ENCODE peak calls at places on chromosomes 2 and 18, in eight cellular contexts. K is SK-N-SH, L is upper lobe of left lung, U is suprapubic skin, P is GM23338, G is sigmoid colon, Z is breast epithelium, H is K562. N is an unnamed sample.
A peak's percentile ranks its signal among the peaks of the same experiment; 100 is the strongest.

GRCh38 chr2:62505109-62505508 is 886 bp downstream of the TMEM17 start:
- DNase-seq in G (no peak), U (no peak), K (no peak), H (peak; percentile 21), L (no peak), P (no peak), Z (no peak), N (no peak)

GRCh38 chr2:239774933-239775622 is 250.1 kb downstream of the NDUFA10 start:
- DNase-seq in K (no peak), Z (no peak), P (no peak), U (no peak), L (peak; percentile 14), H (no peak), G (peak; percentile 40), N (peak; percentile 17)

GRCh38 chr2:30514134-30514860 is 67.3 kb downstream of the LCLAT1 start:
- DNase-seq in P (peak; percentile 10), Z (no peak), L (no peak), U (no peak), H (no peak), K (peak; percentile 62), G (no peak), N (no peak)

GRCh38 chr18:47204908-47205522 is 28.9 kb upstream of the IER3IP1 start:
- DNase-seq in H (peak; percentile 23), P (peak; percentile 85), K (peak; percentile 33), L (peak; percentile 22), G (no peak), Z (no peak), U (no peak), N (peak; percentile 45)

GRCh38 chr2:109028280-109028679 is 39.3 kb upstream of the EDAR start:
- DNase-seq in U (no peak), H (no peak), L (no peak), G (no peak), Z (no peak), P (no peak), K (no peak), N (no peak)

GRCh38 chr2:202449344-202449743 is 73.2 kb downstream of the BMPR2 start:
- DNase-seq in H (no peak), P (no peak), U (no peak), K (no peak), Z (no peak), L (no peak), G (no peak), N (no peak)

GRCh38 chr2:70566464-70566863 is 12.8 kb upstream of the TGFA start:
- DNase-seq in G (no peak), P (no peak), Z (no peak), H (no peak), U (no peak), K (no peak), L (no peak), N (no peak)

GRCh38 chr2:172430671-172431070 is 3.3 kb downstream of the ITGA6 start:
- DNase-seq in U (no peak), K (no peak), L (no peak), H (peak; percentile 19), G (no peak), P (no peak), Z (no peak), N (no peak)

GRCh38 chr2:3192281-3192818 is 185.3 kb downstream of the EIPR1 start:
- DNase-seq in P (no peak), H (no peak), K (no peak), G (no peak), U (no peak), Z (no peak), L (no peak), N (no peak)

GRCh38 chr2:118321436-118322100 is 233.3 kb downstream of the INSIG2 start:
- DNase-seq in K (no peak), U (no peak), H (no peak), Z (no peak), G (no peak), L (no peak), P (peak; percentile 71), N (no peak)

GRCh38 chr2:199148076-199148845 is 309.5 kb downstream of the SATB2 start:
- DNase-seq in G (no peak), K (no peak), P (no peak), U (no peak), L (no peak), Z (no peak), H (no peak), N (no peak)

GRCh38 chr2:156512451-156512850 is 76.3 kb downstream of the GPD2 start:
- DNase-seq in P (no peak), L (no peak), G (no peak), K (no peak), H (no peak), U (no peak), Z (no peak), N (no peak)

GRCh38 chr2:71510196-71510807 is 56.9 kb downstream of the DYSF start:
- DNase-seq in K (peak; percentile 87), H (peak; percentile 76), P (peak; percentile 86), Z (peak; percentile 26), L (peak; percentile 74), U (peak; percentile 76), G (peak; percentile 78), N (peak; percentile 71)

GRCh38 chr2:65554765-65555561 is 122.6 kb upstream of the SPRED2 start:
- DNase-seq in K (no peak), L (peak; percentile 26), P (no peak), G (no peak), H (peak; percentile 23), Z (no peak), U (no peak), N (no peak)

GRCh38 chr2:3222636-3223035 is 155.0 kb downstream of the EIPR1 start:
- DNase-seq in P (no peak), U (no peak), L (no peak), K (no peak), H (no peak), Z (peak; percentile 41), G (no peak), N (no peak)

GRCh38 chr18:61891271-61891670 is 1.5 kb downstream of the RNF152 start:
- DNase-seq in L (no peak), H (no peak), U (no peak), K (no peak), Z (no peak), G (no peak), P (no peak), N (no peak)

DNA sequence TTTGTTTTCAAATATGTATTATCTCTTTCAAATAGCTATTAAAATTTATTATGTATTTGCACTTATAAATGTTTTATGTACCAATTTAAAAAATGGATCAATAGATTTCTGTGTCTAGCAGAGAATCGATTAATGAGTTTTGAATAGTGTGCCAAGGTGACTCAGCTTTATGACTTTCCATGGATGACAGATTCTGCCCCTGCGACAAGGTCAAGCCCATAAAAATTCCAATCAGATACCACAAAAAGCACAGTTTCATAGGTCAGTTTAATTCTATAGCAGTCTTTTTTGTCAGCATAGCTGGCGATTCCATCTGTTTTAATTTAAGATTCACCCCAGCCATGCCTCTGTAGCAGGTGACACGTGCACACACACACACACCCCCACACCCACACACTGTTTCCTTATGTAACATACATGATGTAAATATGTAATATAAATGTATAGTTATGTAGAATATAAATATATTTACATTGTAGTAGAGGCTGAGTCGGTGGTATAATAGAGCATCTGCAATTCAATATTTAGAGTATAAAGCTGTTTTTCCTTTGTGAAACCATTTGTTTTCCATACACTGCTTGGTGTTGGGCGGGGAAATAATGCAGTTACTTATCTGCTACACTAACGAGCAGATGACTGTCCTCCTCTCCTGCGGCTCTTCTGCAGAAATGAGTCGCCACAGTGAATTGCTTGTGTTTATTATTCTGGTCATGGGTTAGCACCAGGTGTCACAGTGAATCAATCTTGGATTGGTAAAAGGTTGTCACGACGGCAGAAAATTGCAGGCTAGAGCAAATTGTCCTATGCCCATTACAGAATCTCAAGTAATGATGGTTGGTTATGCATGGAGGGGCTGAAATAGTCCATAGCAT is 29.1 kb downstream of the RAB31 start:
- DNase-seq in P (no peak), U (peak; percentile 13), Z (no peak), H (no peak), G (no peak), L (no peak), K (peak; percentile 55), N (no peak)
- H3K27ac ChIP-seq in P (no peak overlapping the region), U (no peak overlapping the region), Z (no peak overlapping the region), H (no peak overlapping the region), G (no peak overlapping the region), L (no peak overlapping the region), K (peak overlapping the region; percentile 77), N (no peak overlapping the region)

GRCh38 chr2:64205415-64205814 is 61.2 kb upstream of the PELI1 start:
- DNase-seq in G (no peak), L (no peak), H (no peak), Z (no peak), U (no peak), P (no peak), K (no peak), N (no peak)
- TF ChIP-seq POLR2AphosphoS5 in G (no peak), L (no peak), H (no peak), Z (no peak), U (no peak), P (no peak), K (no peak), N (no peak)

DNA sequence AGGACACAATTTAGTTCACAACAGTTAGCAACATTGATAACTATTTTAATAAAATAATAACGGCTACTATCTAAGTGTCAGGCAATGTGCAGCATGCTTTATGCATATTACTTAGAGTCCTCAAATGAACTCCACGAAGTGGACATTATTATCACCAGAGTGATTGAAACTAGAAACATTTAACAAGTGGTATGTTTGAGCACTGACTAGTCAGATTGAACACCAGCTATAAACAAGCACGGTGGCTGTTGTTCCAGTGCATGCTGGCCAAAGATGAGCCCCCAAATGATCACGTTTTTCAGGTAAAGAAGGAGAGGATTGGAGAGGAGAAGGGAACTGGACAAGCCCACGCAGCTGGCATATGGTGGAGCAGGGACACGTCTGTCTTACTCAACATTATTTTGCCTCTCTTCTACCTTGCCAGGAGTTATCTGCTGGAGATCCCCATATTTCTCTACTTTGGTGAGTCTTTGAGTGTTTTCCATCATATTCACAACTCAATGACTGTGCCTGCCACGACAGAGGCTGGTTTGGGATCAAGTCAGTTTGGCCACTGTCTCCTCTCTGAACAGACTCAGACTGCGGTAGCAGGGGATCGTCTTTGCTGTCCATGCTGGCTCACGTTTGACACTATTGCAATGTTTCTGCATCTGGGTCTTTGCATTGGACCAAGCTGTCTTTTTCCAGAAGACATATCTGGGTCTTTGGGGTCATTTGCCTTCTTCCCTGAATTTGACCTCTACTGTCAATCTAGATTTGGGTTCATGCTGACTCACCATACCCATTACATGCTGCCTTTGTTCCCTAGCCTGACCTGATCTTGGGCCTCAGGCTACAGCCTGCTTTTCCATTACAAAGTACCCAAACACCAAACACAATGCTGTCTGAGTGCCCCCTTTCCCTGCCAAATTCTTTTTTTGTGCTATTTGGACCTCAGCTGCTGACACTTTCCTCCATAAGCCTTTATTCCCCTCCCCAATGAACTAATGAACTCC is 66.0 kb upstream of the ACSL3 start:
- DNase-seq in Z (no peak), H (no peak), K (no peak), U (no peak), G (no peak), L (no peak), P (peak; percentile 31), N (no peak)
- H3K27me3 ChIP-seq in Z (no peaks in the 10 kb centered on the region), H (no peaks in the 10 kb centered on the region), K (no peaks in the 10 kb centered on the region), U (no peaks in the 10 kb centered on the region), G (no peaks in the 10 kb centered on the region), L (no peaks in the 10 kb centered on the region), P (no peaks in the 10 kb centered on the region), N (no peaks in the 10 kb centered on the region)

DNA sequence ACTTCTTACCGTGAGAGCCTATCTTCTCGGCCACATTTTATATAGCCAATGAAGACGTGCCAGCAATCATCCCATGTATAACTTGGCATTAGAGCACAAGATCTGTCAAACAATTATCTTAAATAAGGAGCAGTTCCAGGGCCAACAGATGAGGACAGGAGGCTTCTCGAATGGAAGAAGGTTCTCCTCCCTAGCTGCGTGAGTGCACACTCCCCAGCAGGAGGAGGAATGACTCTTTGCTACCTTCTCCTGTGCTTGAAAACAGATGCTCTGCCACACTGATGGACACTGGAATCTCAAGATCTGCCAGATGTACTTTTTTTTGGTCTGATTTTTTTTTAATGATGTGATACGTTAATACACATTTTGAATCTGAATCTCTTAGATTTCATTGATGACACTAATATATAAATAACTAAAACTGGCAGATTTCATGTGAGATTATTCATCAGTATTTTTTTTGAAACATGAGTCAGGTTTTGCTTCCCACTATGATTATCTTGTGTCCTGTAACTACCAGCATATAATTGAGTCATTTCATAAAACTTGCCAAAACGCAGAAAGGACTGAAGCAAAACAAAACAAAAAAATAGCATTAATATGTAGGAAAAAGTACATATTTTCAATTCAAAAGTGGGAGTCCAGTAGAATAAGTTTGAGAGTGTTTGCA is 626 bp upstream of the VIT start:
- DNase-seq in H (no peak), Z (no peak), L (no peak), P (peak; percentile 29), K (peak; percentile 60), U (no peak), G (no peak), N (no peak)
- H3K27ac ChIP-seq in H (no peak overlapping the region), Z (peak overlapping the region; percentile 12), L (no peak overlapping the region), P (no peak overlapping the region), K (no peak overlapping the region), U (peak overlapping the region; percentile 27), G (no peak overlapping the region), N (no peak overlapping the region)